ENCODE peak calls at places on chromosomes 13 and 19, in four cellular contexts. F is CD4-positive, alpha-beta T cell; C is AG10803; Z is fibroblast of lung. M is an unnamed sample.
A peak's percentile ranks its signal among the peaks of the same experiment; 100 is the strongest.

GRCh38 chr19:29176981-29177754 is 35.8 kb downstream of the UQCRFS1 start:
- DNase-seq in F (no peak), C (no peak), Z (no peak), M (no peak)

GRCh38 chr19:54209058-54209747 is 8.5 kb downstream of the RPS9 start:
- DNase-seq in F (no peak), C (no peak), Z (no peak), M (no peak)

GRCh38 chr13:100633461-100633860 is 41.1 kb downstream of the TMTC4 start:
- DNase-seq in F (no peak), C (peak; percentile 94), Z (peak; percentile 86), M (no peak)

GRCh38 chr13:108528303-108528702 is 101.1 kb upstream of the MYO16 start:
- DNase-seq in F (no peak), C (no peak), Z (no peak), M (no peak)

GRCh38 chr19:30093966-30094770 is 152.1 kb downstream of the URI1 start:
- DNase-seq in F (no peak), C (no peak), Z (no peak), M (no peak)

GRCh38 chr13:98451676-98452105 is 125.2 kb downstream of the STK24 start:
- DNase-seq in F (no peak), C (peak; percentile 70), Z (peak; percentile 52), M (no peak)

GRCh38 chr19:48806518-48806817 is 4.4 kb downstream of the BCAT2 start:
- DNase-seq in F (no peak), C (no peak), Z (no peak), M (no peak)

GRCh38 chr13:28867564-28867963 is 47.4 kb downstream of the MTUS2 start:
- DNase-seq in F (no peak), C (no peak), Z (no peak), M (no peak)

GRCh38 chr13:94657167-94657566 is 55.2 kb downstream of the SOX21 start:
- DNase-seq in F (no peak), C (peak; percentile 31), Z (peak; percentile 69), M (no peak)

GRCh38 chr13:33723365-33723764 is 94.6 kb upstream of the RFC3 start:
- DNase-seq in F (no peak), C (peak; percentile 24), Z (peak; percentile 11), M (no peak)

GRCh38 chr13:111517641-111518010 is 197.2 kb downstream of the TEX29 start:
- DNase-seq in F (no peak), C (no peak), Z (no peak), M (no peak)

GRCh38 chr13:111519490-111520170 is 199.2 kb downstream of the TEX29 start:
- DNase-seq in F (no peak), C (no peak), Z (no peak), M (no peak)

GRCh38 chr13:111519041-111519440 is 198.6 kb downstream of the TEX29 start:
- DNase-seq in F (no peak), C (no peak), Z (no peak), M (no peak)

GRCh38 chr13:111516712-111517640 is 196.5 kb downstream of the TEX29 start:
- DNase-seq in F (no peak), C (no peak), Z (no peak), M (no peak)

DNA sequence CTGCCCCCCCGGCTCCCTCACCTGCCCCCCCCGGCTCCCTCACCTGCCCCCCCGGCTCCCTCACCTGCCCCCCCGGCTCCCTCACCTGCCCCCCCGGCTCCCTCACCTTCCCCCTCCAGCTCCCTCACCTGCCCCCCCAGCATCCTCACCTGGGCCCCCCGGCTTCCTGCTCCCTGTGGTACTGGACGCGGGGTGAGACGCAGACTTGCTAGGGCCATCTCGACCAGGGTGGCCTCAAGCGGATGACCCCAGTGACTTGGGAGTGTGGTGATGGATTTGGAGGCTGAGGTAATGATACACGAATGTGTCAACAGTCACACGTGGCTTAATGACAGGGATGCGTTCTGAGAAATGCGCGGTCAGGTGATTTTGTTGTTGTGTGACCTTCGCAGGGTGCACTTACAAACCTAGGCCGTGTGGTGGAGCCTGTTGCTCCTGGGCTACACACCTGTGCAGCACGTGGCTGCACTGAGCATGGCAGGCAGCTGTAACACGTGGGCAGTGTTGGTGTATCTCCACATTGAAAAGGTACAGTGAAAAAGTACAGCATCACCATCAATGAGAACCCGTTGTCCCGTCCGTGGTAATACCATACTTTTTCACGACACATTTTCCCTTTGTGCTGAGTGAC is 197.8 kb downstream of the TEX29 start:
- DNase-seq in F (no peak), C (no peak), Z (no peak), M (no peak)
- TF ChIP-seq CTCF in F (no peak), C (no peak), Z (no peak), M (no peak)

GRCh38 chr13:78238911-78239310 is 320.3 kb upstream of the EDNRB start:
- DNase-seq in F (no peak), C (no peak), Z (no peak), M (no peak)

GRCh38 chr13:78239681-78240080 is 321.1 kb upstream of the EDNRB start:
- DNase-seq in F (no peak), C (no peak), Z (no peak), M (no peak)

GRCh38 chr13:78247362-78247761 is 328.7 kb upstream of the EDNRB start:
- DNase-seq in F (no peak), C (no peak), Z (no peak), M (no peak)

DNA sequence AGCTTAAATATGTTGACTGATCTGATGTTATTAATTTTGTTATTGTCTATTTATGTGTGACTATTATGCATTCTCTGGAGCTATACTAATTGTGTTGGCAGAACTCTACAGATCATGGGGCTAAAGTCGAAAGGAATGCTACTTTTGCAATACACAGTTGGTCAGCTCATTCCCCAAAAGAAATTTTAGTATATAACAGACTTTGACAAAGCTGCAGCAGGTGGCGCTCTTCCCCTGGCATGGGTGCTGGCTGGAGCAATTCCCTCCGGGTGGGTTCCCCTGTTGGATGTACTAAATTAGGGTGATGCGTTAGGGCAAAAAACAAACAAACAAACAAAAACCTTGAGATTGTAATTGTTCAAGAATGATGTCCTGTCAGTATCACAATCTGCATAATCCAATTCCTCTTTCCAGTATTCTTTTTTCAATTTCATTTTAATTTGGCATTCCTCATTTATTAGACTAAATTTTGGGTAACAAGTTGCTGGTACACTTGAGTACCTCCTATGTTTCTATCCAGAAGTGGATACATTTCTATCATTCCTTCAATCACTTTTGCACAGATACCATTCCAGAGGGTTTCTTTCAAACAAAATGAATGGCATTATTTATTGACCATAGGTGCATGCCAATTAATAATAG is 322.8 kb upstream of the EDNRB start:
- DNase-seq in F (no peak), C (peak; percentile 51), Z (peak; percentile 60), M (no peak)
- TF ChIP-seq CTCF in F (no peak), C (peak; percentile 55), Z (peak; percentile 79), M (no peak)

GRCh38 chr19:58400916-58401824 is 5.7 kb downstream of the RNF225 start:
- DNase-seq in F (peak; percentile 99), C (peak; percentile 99), Z (peak; percentile 99), M (peak; percentile 98)
- TF ChIP-seq CTCF in F (no peak), C (no peak), Z (no peak), M (no peak)

GRCh38 chr19:19697589-19697988 is 28.9 kb downstream of the ZNF101 start:
- DNase-seq in F (no peak), C (no peak), Z (no peak), M (no peak)
- TF ChIP-seq CTCF in F (no peak), C (no peak), Z (no peak), M (no peak)

GRCh38 chr13:47000166-47000565 is 103.3 kb upstream of the HTR2A start:
- DNase-seq in F (no peak), C (peak; percentile 24), Z (peak; percentile 9), M (no peak)

GRCh38 chr13:46995874-46996273 is 99.0 kb upstream of the HTR2A start:
- DNase-seq in F (no peak), C (no peak), Z (no peak), M (no peak)

GRCh38 chr13:46996316-46996715 is 99.5 kb upstream of the HTR2A start:
- DNase-seq in F (no peak), C (no peak), Z (no peak), M (no peak)

GRCh38 chr13:46992383-46992952 is 95.6 kb upstream of the HTR2A start:
- DNase-seq in F (no peak), C (peak; percentile 12), Z (no peak), M (no peak)

GRCh38 chr13:46994492-46994891 is 97.6 kb upstream of the HTR2A start:
- DNase-seq in F (no peak), C (no peak), Z (no peak), M (no peak)
- TF ChIP-seq CTCF in F (no peak), C (no peak), Z (no peak), M (no peak)

M was measured in natural killer cell.